ENCODE peak calls at places on chromosomes 4 and X, in four cellular contexts. One of them, this sample, is unnamed.

GRCh38 chr4:27088491-27088890 is 227.8 kb downstream of the STIM2 start:
- DNase-seq in stimulated activated CD4-positive, alpha-beta T cell treated with anti-CD3 and anti-CD28 coated beads, Interleukin-2, amount 100 ng/mL, for 48 hours: no peak
- DNase-seq in left ventricle myocardium superior: no peak
- DNase-seq in Kasumi-1: peak
- DNase-seq in this sample: no peak

GRCh38 chr4:143185253-143186107 is 763 bp downstream of the USP38 start:
- DNase-seq in stimulated activated CD4-positive, alpha-beta T cell treated with anti-CD3 and anti-CD28 coated beads, Interleukin-2, amount 100 ng/mL, for 48 hours: no peak
- DNase-seq in left ventricle myocardium superior: no peak
- DNase-seq in Kasumi-1: peak
- DNase-seq in this sample: no peak

GRCh38 chr4:88104902-88105610 is 53.4 kb downstream of the ABCG2 start:
- DNase-seq in left ventricle myocardium superior: no peak
- DNase-seq in Kasumi-1: no peak
- DNase-seq in stimulated activated CD4-positive, alpha-beta T cell treated with anti-CD3 and anti-CD28 coated beads, Interleukin-2, amount 100 ng/mL, for 48 hours: no peak
- DNase-seq in this sample: no peak

GRCh38 chrX:135512508-135513139 is 7.8 kb upstream of the INTS6L start:
- DNase-seq in left ventricle myocardium superior: no peak
- DNase-seq in stimulated activated CD4-positive, alpha-beta T cell treated with anti-CD3 and anti-CD28 coated beads, Interleukin-2, amount 100 ng/mL, for 48 hours: no peak
- DNase-seq in Kasumi-1: peak
- DNase-seq in this sample: no peak

GRCh38 chr4:189507060-189507459 is 433.6 kb upstream of the FRG1 start:
- DNase-seq in left ventricle myocardium superior: no peak
- DNase-seq in Kasumi-1: no peak
- DNase-seq in stimulated activated CD4-positive, alpha-beta T cell treated with anti-CD3 and anti-CD28 coated beads, Interleukin-2, amount 100 ng/mL, for 48 hours: no peak
- DNase-seq in this sample: no peak

GRCh38 chr4:48129307-48130014 is 4.6 kb downstream of the TXK start:
- DNase-seq in left ventricle myocardium superior: peak
- DNase-seq in Kasumi-1: peak
- DNase-seq in stimulated activated CD4-positive, alpha-beta T cell treated with anti-CD3 and anti-CD28 coated beads, Interleukin-2, amount 100 ng/mL, for 48 hours: no peak
- DNase-seq in this sample: no peak

GRCh38 chrX:117641913-117642656 is 474.5 kb downstream of the KLHL13 start:
- DNase-seq in Kasumi-1: no peak
- DNase-seq in left ventricle myocardium superior: no peak
- DNase-seq in stimulated activated CD4-positive, alpha-beta T cell treated with anti-CD3 and anti-CD28 coated beads, Interleukin-2, amount 100 ng/mL, for 48 hours: no peak
- DNase-seq in this sample: no peak

GRCh38 chrX:40449396-40449795 is 131.4 kb upstream of the ATP6AP2 start:
- DNase-seq in Kasumi-1: no peak
- DNase-seq in left ventricle myocardium superior: no peak
- DNase-seq in stimulated activated CD4-positive, alpha-beta T cell treated with anti-CD3 and anti-CD28 coated beads, Interleukin-2, amount 100 ng/mL, for 48 hours: no peak
- DNase-seq in this sample: no peak

GRCh38 chr4:117096462-117096861 is 11.1 kb upstream of the TRAM1L1 start:
- DNase-seq in stimulated activated CD4-positive, alpha-beta T cell treated with anti-CD3 and anti-CD28 coated beads, Interleukin-2, amount 100 ng/mL, for 48 hours: no peak
- DNase-seq in Kasumi-1: no peak
- DNase-seq in left ventricle myocardium superior: no peak
- DNase-seq in this sample: no peak

GRCh38 chr4:575281-576141 is 584 bp downstream of the TMEM271 start:
- DNase-seq in Kasumi-1: peak
- DNase-seq in left ventricle myocardium superior: peak
- DNase-seq in stimulated activated CD4-positive, alpha-beta T cell treated with anti-CD3 and anti-CD28 coated beads, Interleukin-2, amount 100 ng/mL, for 48 hours: no peak
- DNase-seq in this sample: no peak

GRCh38 chr4:105147226-105148151 is 813 bp downstream of the TET2 start:
- DNase-seq in Kasumi-1: peak
- DNase-seq in stimulated activated CD4-positive, alpha-beta T cell treated with anti-CD3 and anti-CD28 coated beads, Interleukin-2, amount 100 ng/mL, for 48 hours: peak
- DNase-seq in left ventricle myocardium superior: peak
- DNase-seq in this sample: peak